ENCODE peak calls at places on chromosomes 6 and 20, in six cellular contexts. Z, S, J, N, F and G are unnamed samples.

GRCh38 chr20:44911264-44911921 is 1.5 kb downstream of the PABPC1L start:
- DNase-seq in Z (peak; percentile 88), S (peak; percentile 24), J (peak; percentile 12), N (peak; percentile 82), F (no peak), G (no peak)

GRCh38 chr20:31572042-31572700 is 32.9 kb upstream of the ID1 start:
- DNase-seq in Z (peak; percentile 52), S (no peak), J (no peak), N (no peak), F (no peak), G (no peak)

GRCh38 chr6:19731286-19731685 is 105.9 kb upstream of the ID4 start:
- DNase-seq in Z (peak; percentile 63), S (peak; percentile 57), J (no peak), N (peak; percentile 74), F (no peak), G (no peak)

GRCh38 chr6:156925718-156926607 is 148.8 kb downstream of the ARID1B start:
- DNase-seq in Z (no peak), S (no peak), J (no peak), N (no peak), F (no peak), G (no peak)

GRCh38 chr6:16576391-16577368 is 184.6 kb downstream of the ATXN1 start:
- DNase-seq in Z (no peak), S (no peak), J (no peak), N (peak; percentile 75), F (no peak), G (no peak)

GRCh38 chr6:169571123-169571962 is 130.5 kb downstream of the WDR27 start:
- DNase-seq in Z (peak; percentile 60), S (peak; percentile 21), J (no peak), N (no peak), F (no peak), G (no peak)

GRCh38 chr20:34711813-34712430 is 7.8 kb downstream of the TP53INP2 start:
- DNase-seq in Z (no peak), S (no peak), J (no peak), N (no peak), F (no peak), G (no peak)

GRCh38 chr6:99736302-99736701 is 129.7 kb downstream of the PRDM13 start:
- DNase-seq in Z (no peak), S (no peak), J (no peak), N (no peak), F (no peak), G (no peak)

GRCh38 chr20:1377984-1378742 is 14.7 kb downstream of the FKBP1A start:
- DNase-seq in Z (peak; percentile 49), S (no peak), J (no peak), N (peak; percentile 95), F (no peak), G (no peak)

GRCh38 chr6:140921366-140922226 is 1211.1 kb upstream of the GJE1 start:
- DNase-seq in Z (peak; percentile 57), S (peak; percentile 79), J (no peak), N (peak; percentile 91), F (no peak), G (no peak)

GRCh38 chr6:123085403-123085802 is 89.4 kb downstream of the CLVS2 start:
- DNase-seq in Z (no peak), S (no peak), J (no peak), N (no peak), F (no peak), G (no peak)

GRCh38 chr20:7926767-7927166 is 13.5 kb downstream of the HAO1 start:
- DNase-seq in Z (peak; percentile 20), S (peak; percentile 56), J (no peak), N (peak; percentile 51), F (no peak), G (no peak)

GRCh38 chr6:9704989-9705388 is 709.9 kb downstream of the TFAP2A start:
- DNase-seq in Z (no peak), S (no peak), J (no peak), N (peak; percentile 90), F (no peak), G (no peak)

GRCh38 chr6:113842165-113842564 is 15.0 kb upstream of the MARCKS start:
- DNase-seq in Z (no peak), S (no peak), J (no peak), N (peak; percentile 76), F (no peak), G (no peak)

GRCh38 chr6:31094389-31094881 is 17.9 kb downstream of the C6orf15 start:
- DNase-seq in Z (no peak), S (no peak), J (peak; percentile 41), N (no peak), F (no peak), G (no peak)

GRCh38 chr20:56345911-56346310 is 12.9 kb upstream of the FAM210B start:
- DNase-seq in Z (no peak), S (no peak), J (no peak), N (no peak), F (no peak), G (no peak)

GRCh38 chr20:54123587-54124180 is 50.1 kb downstream of the CYP24A1 start:
- DNase-seq in Z (peak; percentile 100), S (peak; percentile 75), J (no peak), N (peak; percentile 100), F (no peak), G (no peak)

GRCh38 chr6:90997076-90997475 is 410.2 kb upstream of the MAP3K7 start:
- DNase-seq in Z (no peak), S (no peak), J (no peak), N (no peak), F (no peak), G (no peak)

GRCh38 chr6:111503194-111503593 is 20.2 kb upstream of the REV3L start:
- DNase-seq in Z (no peak), S (peak; percentile 46), J (no peak), N (no peak), F (no peak), G (no peak)